ENCODE peak calls at places on chromosomes 12 and 14, in six cellular contexts. Q is prostate gland, S is transverse colon, N is stomach, O is GM12878, P is sigmoid colon. U is an unnamed sample.
A peak's percentile ranks its signal among the peaks of the same experiment; 100 is the strongest.

GRCh38 chr12:108333898-108334699 is 5.0 kb downstream of the CMKLR1 start:
- DNase-seq in N (no peak), Q (no peak), S (no peak), P (peak; percentile 58), O (peak; percentile 84), U (peak; percentile 67)

GRCh38 chr12:96073346-96074336 is 38.3 kb upstream of the LTA4H start:
- DNase-seq in O (no peak), N (no peak), P (no peak), Q (no peak), S (no peak), U (no peak)

GRCh38 chr14:59419383-59419782 is 45.8 kb downstream of the GPR135 start:
- DNase-seq in Q (no peak), N (no peak), O (no peak), S (no peak), P (no peak), U (no peak)

GRCh38 chr12:497501-498160 is 37.9 kb downstream of the B4GALNT3 start:
- DNase-seq in N (peak; percentile 23), S (no peak), P (no peak), Q (no peak), O (no peak), U (no peak)

GRCh38 chr14:78959674-78960264 is 789.6 kb downstream of the NRXN3 start:
- DNase-seq in Q (peak; percentile 62), S (peak; percentile 64), P (peak; percentile 80), N (peak; percentile 66), O (no peak), U (peak; percentile 74)

GRCh38 chr12:8026282-8026637 is 6.3 kb upstream of the FOXJ2 start:
- DNase-seq in O (no peak), S (no peak), P (no peak), Q (no peak), N (no peak), U (no peak)

GRCh38 chr12:95396849-95397498 is 77.0 kb upstream of the METAP2 start:
- DNase-seq in P (no peak), Q (no peak), S (no peak), O (no peak), N (no peak), U (no peak)

GRCh38 chr14:68427550-68427890 is 365.3 kb downstream of the ZFP36L1 start:
- DNase-seq in P (no peak), N (no peak), O (no peak), Q (no peak), S (no peak), U (no peak)

GRCh38 chr14:73269729-73270651 is 32.7 kb downstream of the PAPLN start:
- DNase-seq in N (peak; percentile 64), O (no peak), Q (no peak), S (peak; percentile 58), P (peak; percentile 68), U (peak; percentile 61)

GRCh38 chr14:49966304-49966809 is 73.5 kb downstream of the ARF6 start:
- DNase-seq in N (peak; percentile 65), Q (no peak), S (peak; percentile 76), O (no peak), P (no peak), U (no peak)

DNA sequence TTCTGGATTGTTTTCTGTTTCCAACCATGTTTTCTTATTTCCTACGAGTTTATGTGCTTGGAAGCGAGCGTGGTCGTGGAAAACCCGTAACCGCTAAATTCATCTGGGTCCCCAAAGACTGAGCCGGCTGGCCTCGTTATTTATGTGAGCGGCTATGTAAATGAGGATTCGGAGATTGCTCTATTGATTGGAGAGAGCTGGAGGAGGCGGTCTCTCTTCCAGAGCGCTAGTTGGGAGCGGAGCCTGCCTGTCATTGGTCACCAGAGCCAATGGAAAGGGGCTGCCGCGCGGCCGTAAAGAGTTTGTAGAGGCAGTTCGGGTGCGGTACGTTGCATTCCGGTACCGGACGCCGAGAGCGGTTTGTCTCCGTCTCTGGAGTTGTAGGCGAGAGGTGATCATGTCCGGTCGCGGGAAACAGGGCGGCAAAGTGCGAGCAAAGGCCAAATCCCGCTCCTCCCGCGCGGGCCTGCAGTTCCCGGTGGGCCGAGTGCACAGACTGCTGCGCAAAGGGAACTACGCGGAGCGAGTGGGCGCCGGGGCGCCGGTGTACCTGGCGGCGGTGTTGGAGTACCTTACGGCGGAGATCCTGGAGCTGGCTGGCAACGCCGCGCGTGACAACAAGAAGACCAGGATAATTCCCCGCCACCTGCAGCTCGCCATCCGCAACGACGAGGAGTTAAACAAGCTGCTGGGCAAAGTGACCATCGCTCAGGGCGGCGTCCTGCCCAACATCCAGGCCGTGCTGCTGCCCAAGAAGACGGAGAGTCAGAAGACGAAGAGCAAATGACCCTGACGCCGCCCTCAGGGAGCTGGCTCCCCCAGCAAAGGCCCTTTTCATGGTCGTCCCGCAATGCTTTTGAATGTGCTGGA is 29.0 kb downstream of the WBP11 start:
- DNase-seq in N (peak; percentile 97), S (peak; percentile 97), P (peak; percentile 99), Q (peak; percentile 99), O (peak; percentile 66), U (peak; percentile 95)
- TF ChIP-seq POLR2AphosphoS5 in N (peak; percentile 100), S (peak; percentile 100), P (peak; percentile 100), Q (peak; percentile 99), O (peak; percentile 92), U (peak; percentile 67)

GRCh38 chr14:96888593-96888992 is 91.4 kb downstream of the VRK1 start:
- DNase-seq in N (no peak), S (no peak), Q (no peak), P (no peak), O (no peak), U (no peak)
- TF ChIP-seq POLR2AphosphoS5 in N (no peak), S (no peak), Q (no peak), P (no peak), O (no peak), U (no peak)

GRCh38 chr12:56087220-56087619 is 7.3 kb downstream of the ERBB3 start:
- DNase-seq in Q (peak; percentile 78), O (no peak), S (peak; percentile 91), N (peak; percentile 97), P (peak; percentile 75), U (no peak)

GRCh38 chr12:56082967-56083366 is 3.0 kb downstream of the ERBB3 start:
- DNase-seq in Q (no peak), P (no peak), N (no peak), O (no peak), S (no peak), U (no peak)

GRCh38 chr12:56086608-56087007 is 6.6 kb downstream of the ERBB3 start:
- DNase-seq in O (no peak), Q (no peak), S (no peak), N (no peak), P (no peak), U (no peak)

GRCh38 chr12:56084958-56085543 is 5.1 kb downstream of the ERBB3 start:
- DNase-seq in N (peak; percentile 46), O (no peak), S (peak; percentile 41), P (no peak), Q (no peak), U (peak; percentile 20)

DNA sequence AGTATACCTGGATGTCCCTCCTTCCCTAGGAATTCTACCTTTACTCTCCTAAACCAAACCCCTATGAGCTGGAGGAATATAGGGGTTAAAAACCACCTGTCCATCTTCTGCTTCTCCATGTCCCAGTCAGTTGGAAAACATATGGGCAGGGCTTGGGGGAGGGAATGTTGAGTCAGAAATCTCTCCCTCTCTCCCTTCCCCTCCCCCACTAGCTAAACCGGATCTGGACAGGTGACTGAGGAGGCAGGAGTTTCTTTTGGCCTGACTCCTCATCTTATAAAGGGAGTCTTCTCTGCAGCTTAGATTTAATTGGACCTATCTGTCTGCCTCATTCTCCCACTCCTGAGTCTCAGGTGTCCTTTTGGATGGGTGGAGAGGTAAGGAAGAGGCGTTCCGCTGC is 6.1 kb downstream of the ERBB3 start:
- DNase-seq in Q (peak; percentile 88), S (peak; percentile 57), O (no peak), P (no peak), N (peak; percentile 82), U (no peak)
- TF ChIP-seq POLR2AphosphoS5 in Q (peak; percentile 97), S (no peak), O (no peak), P (no peak), N (peak; percentile 54), U (no peak)

GRCh38 chr14:92670177-92670576 is 78.2 kb downstream of the LGMN start:
- DNase-seq in P (no peak), S (no peak), Q (no peak), N (no peak), O (no peak), U (no peak)
- TF ChIP-seq POLR2AphosphoS5 in P (no peak), S (no peak), Q (no peak), N (no peak), O (no peak), U (no peak)

GRCh38 chr14:38211258-38211735 is 3.6 kb downstream of the SSTR1 start:
- DNase-seq in N (no peak), P (no peak), Q (no peak), S (no peak), O (no peak), U (no peak)

GRCh38 chr14:38209572-38210159 is 2.0 kb downstream of the SSTR1 start:
- DNase-seq in P (peak; percentile 57), O (no peak), Q (no peak), N (peak; percentile 31), S (no peak), U (peak; percentile 29)

GRCh38 chr14:38208825-38209562 is 1.3 kb downstream of the SSTR1 start:
- DNase-seq in O (no peak), Q (no peak), N (peak; percentile 88), P (no peak), S (peak; percentile 83), U (peak; percentile 47)

GRCh38 chr14:38210587-38211257 is 3.0 kb downstream of the SSTR1 start:
- DNase-seq in P (no peak), Q (no peak), O (no peak), N (peak; percentile 68), S (no peak), U (peak; percentile 70)

DNA sequence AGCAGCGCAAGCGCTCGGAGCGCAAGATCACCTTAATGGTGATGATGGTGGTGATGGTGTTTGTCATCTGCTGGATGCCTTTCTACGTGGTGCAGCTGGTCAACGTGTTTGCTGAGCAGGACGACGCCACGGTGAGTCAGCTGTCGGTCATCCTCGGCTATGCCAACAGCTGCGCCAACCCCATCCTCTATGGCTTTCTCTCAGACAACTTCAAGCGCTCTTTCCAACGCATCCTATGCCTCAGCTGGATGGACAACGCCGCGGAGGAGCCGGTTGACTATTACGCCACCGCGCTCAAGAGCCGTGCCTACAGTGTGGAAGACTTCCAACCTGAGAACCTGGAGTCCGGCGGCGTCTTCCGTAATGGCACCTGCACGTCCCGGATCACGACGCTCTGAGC is 2.5 kb downstream of the SSTR1 start:
- DNase-seq in Q (no peak), N (peak; percentile 45), O (no peak), P (no peak), S (no peak), U (peak; percentile 70)
- TF ChIP-seq POLR2AphosphoS5 in Q (no peak), N (peak; percentile 44), O (no peak), P (no peak), S (no peak), U (no peak)

GRCh38 chr12:52175411-52176350 is 16.1 kb downstream of the KRT80 start:
- DNase-seq in Q (peak; percentile 83), P (no peak), O (no peak), N (no peak), S (no peak), U (peak; percentile 87)
- TF ChIP-seq POLR2AphosphoS5 in Q (peak; percentile 86), P (no peak), O (no peak), N (no peak), S (no peak), U (peak; percentile 51)

U was measured in endothelial cell of umbilical vein.